ENCODE peak calls at places on chromosome 5, in four cellular contexts. One of them, this sample, is unnamed.

GRCh38 chr5:134957920-134958608 is 9.6 kb upstream of the CATSPER3 start:
- DNase-seq in OCI-LY7: peak; percentile 13
- DNase-seq in SK-N-SH: no peak
- DNase-seq in neural crest cell: no peak
- DNase-seq in this sample: no peak

GRCh38 chr5:101728933-101729332 is 567.2 kb downstream of the SLCO4C1 start:
- DNase-seq in OCI-LY7: no peak
- DNase-seq in SK-N-SH: peak; percentile 9
- DNase-seq in neural crest cell: no peak
- DNase-seq in this sample: no peak

GRCh38 chr5:144335561-144335960 is 164.9 kb downstream of the KCTD16 start:
- DNase-seq in OCI-LY7: no peak
- DNase-seq in SK-N-SH: no peak
- DNase-seq in neural crest cell: no peak
- DNase-seq in this sample: no peak

GRCh38 chr5:38023353-38023752 is 183.5 kb upstream of the GDNF start:
- DNase-seq in OCI-LY7: no peak
- DNase-seq in SK-N-SH: no peak
- DNase-seq in neural crest cell: no peak
- DNase-seq in this sample: no peak

GRCh38 chr5:56588636-56589485 is 226.5 kb upstream of the MAP3K1 start:
- DNase-seq in OCI-LY7: peak; percentile 93
- DNase-seq in SK-N-SH: no peak
- DNase-seq in neural crest cell: no peak
- DNase-seq in this sample: no peak

GRCh38 chr5:13695076-13695712 is 249.3 kb downstream of the DNAH5 start:
- DNase-seq in OCI-LY7: no peak
- DNase-seq in SK-N-SH: no peak
- DNase-seq in neural crest cell: no peak
- DNase-seq in this sample: no peak

GRCh38 chr5:61397238-61397637 is 65.2 kb downstream of the ZSWIM6 start:
- DNase-seq in OCI-LY7: no peak
- DNase-seq in SK-N-SH: no peak
- DNase-seq in neural crest cell: no peak
- DNase-seq in this sample: peak; percentile 38

GRCh38 chr5:96243862-96244261 is 189.2 kb downstream of the PCSK1 start:
- DNase-seq in OCI-LY7: no peak
- DNase-seq in SK-N-SH: no peak
- DNase-seq in neural crest cell: no peak
- DNase-seq in this sample: no peak

GRCh38 chr5:135864503-135865443 is 30.3 kb downstream of the SLC25A48 start:
- DNase-seq in OCI-LY7: no peak
- DNase-seq in SK-N-SH: no peak
- DNase-seq in neural crest cell: no peak
- DNase-seq in this sample: no peak

GRCh38 chr5:179215576-179215975 is 129.7 kb downstream of the ADAMTS2 start:
- DNase-seq in OCI-LY7: no peak
- DNase-seq in SK-N-SH: no peak
- DNase-seq in neural crest cell: no peak
- DNase-seq in this sample: no peak

GRCh38 chr5:20678814-20679298 is 690.9 kb upstream of the CDH18 start:
- DNase-seq in OCI-LY7: no peak
- DNase-seq in SK-N-SH: no peak
- DNase-seq in neural crest cell: no peak
- DNase-seq in this sample: no peak

GRCh38 chr5:159203351-159203750 is 6.0 kb downstream of the RNF145 start:
- DNase-seq in OCI-LY7: no peak
- DNase-seq in SK-N-SH: no peak
- DNase-seq in neural crest cell: no peak
- DNase-seq in this sample: no peak

GRCh38 chr5:10702911-10703491 is 58.0 kb downstream of the DAP start:
- DNase-seq in OCI-LY7: no peak
- DNase-seq in SK-N-SH: no peak
- DNase-seq in neural crest cell: no peak
- DNase-seq in this sample: no peak

GRCh38 chr5:12419075-12419474 is 514.8 kb upstream of the CTNND2 start:
- DNase-seq in OCI-LY7: no peak
- DNase-seq in SK-N-SH: no peak
- DNase-seq in neural crest cell: no peak
- DNase-seq in this sample: no peak

GRCh38 chr5:112681481-112681908 is 56.2 kb upstream of the APC start:
- DNase-seq in OCI-LY7: no peak
- DNase-seq in SK-N-SH: no peak
- DNase-seq in neural crest cell: no peak
- DNase-seq in this sample: no peak

GRCh38 chr5:149380466-149381121 is 1.5 kb upstream of the IL17B start:
- DNase-seq in OCI-LY7: no peak
- DNase-seq in SK-N-SH: no peak
- DNase-seq in neural crest cell: no peak
- DNase-seq in this sample: no peak

GRCh38 chr5:38556599-38557308 is at the start of gene LIFR:
- DNase-seq in OCI-LY7: no peak
- DNase-seq in SK-N-SH: peak; percentile 98
- DNase-seq in neural crest cell: peak; percentile 79
- DNase-seq in this sample: peak; percentile 89

GRCh38 chr5:171093598-171093997 is 215.4 kb upstream of the TLX3 start:
- DNase-seq in OCI-LY7: no peak
- DNase-seq in SK-N-SH: peak; percentile 78
- DNase-seq in neural crest cell: no peak
- DNase-seq in this sample: no peak

GRCh38 chr5:90709323-90710148 is 150.9 kb downstream of the ADGRV1 start:
- DNase-seq in OCI-LY7: peak; percentile 6
- DNase-seq in SK-N-SH: peak; percentile 58
- DNase-seq in neural crest cell: peak; percentile 37
- DNase-seq in this sample: peak; percentile 47

GRCh38 chr5:66807743-66808142 is 211.6 kb downstream of the MAST4 start:
- DNase-seq in OCI-LY7: no peak
- DNase-seq in SK-N-SH: peak; percentile 39
- DNase-seq in neural crest cell: no peak
- DNase-seq in this sample: no peak

GRCh38 chr5:93017854-93018253 is 563.2 kb downstream of the NR2F1-AS1 start:
- DNase-seq in OCI-LY7: no peak
- DNase-seq in SK-N-SH: no peak
- DNase-seq in neural crest cell: no peak
- DNase-seq in this sample: no peak

GRCh38 chr5:178377583-178378270 is 145.1 kb upstream of the PHYKPL start:
- DNase-seq in OCI-LY7: no peak
- DNase-seq in SK-N-SH: no peak
- DNase-seq in neural crest cell: no peak
- DNase-seq in this sample: peak; percentile 4

GRCh38 chr5:73615085-73615484 is 10.9 kb upstream of the ARHGEF28 start:
- DNase-seq in OCI-LY7: no peak
- DNase-seq in SK-N-SH: no peak
- DNase-seq in neural crest cell: no peak
- DNase-seq in this sample: no peak

GRCh38 chr5:98454407-98454806 is 319.1 kb upstream of the RGMB start:
- DNase-seq in OCI-LY7: no peak
- DNase-seq in SK-N-SH: no peak
- DNase-seq in neural crest cell: no peak
- DNase-seq in this sample: no peak

GRCh38 chr5:195401-196160 is 4.3 kb downstream of the LRRC14B start:
- DNase-seq in OCI-LY7: no peak
- DNase-seq in SK-N-SH: no peak
- DNase-seq in neural crest cell: no peak
- DNase-seq in this sample: peak; percentile 44

GRCh38 chr5:148085934-148086333 is 22.2 kb downstream of the SPINK5 start:
- DNase-seq in OCI-LY7: no peak
- DNase-seq in SK-N-SH: no peak
- DNase-seq in neural crest cell: no peak
- DNase-seq in this sample: no peak

GRCh38 chr5:14560091-14560595 is 21.4 kb upstream of the OTULINL start:
- DNase-seq in OCI-LY7: no peak
- DNase-seq in SK-N-SH: no peak
- DNase-seq in neural crest cell: no peak
- DNase-seq in this sample: no peak

GRCh38 chr5:16505904-16506303 is 40.3 kb upstream of the ZNF622 start:
- DNase-seq in OCI-LY7: no peak
- DNase-seq in SK-N-SH: no peak
- DNase-seq in neural crest cell: no peak
- DNase-seq in this sample: no peak

GRCh38 chr5:143495124-143495523 is 91.6 kb upstream of the NR3C1 start:
- DNase-seq in OCI-LY7: no peak
- DNase-seq in SK-N-SH: no peak
- DNase-seq in neural crest cell: no peak
- DNase-seq in this sample: no peak

GRCh38 chr5:124736111-124736813 is 10.2 kb downstream of the ZNF608 start:
- DNase-seq in OCI-LY7: no peak
- DNase-seq in SK-N-SH: no peak
- DNase-seq in neural crest cell: no peak
- DNase-seq in this sample: no peak

GRCh38 chr5:91293131-91293530 is 90.0 kb downstream of the ARRDC3 start:
- DNase-seq in OCI-LY7: no peak
- DNase-seq in SK-N-SH: no peak
- DNase-seq in neural crest cell: no peak
- DNase-seq in this sample: no peak

GRCh38 chr5:78331523-78332080 is 28.8 kb upstream of the SCAMP1 start:
- DNase-seq in OCI-LY7: no peak
- DNase-seq in SK-N-SH: no peak
- DNase-seq in neural crest cell: no peak
- DNase-seq in this sample: no peak

GRCh38 chr5:148979104-148979723 is 83.6 kb downstream of the SH3TC2 start:
- DNase-seq in OCI-LY7: no peak
- DNase-seq in SK-N-SH: no peak
- DNase-seq in neural crest cell: no peak
- DNase-seq in this sample: no peak

GRCh38 chr5:76082790-76083554 is at the start of gene SV2C:
- DNase-seq in OCI-LY7: no peak
- DNase-seq in SK-N-SH: peak; percentile 89
- DNase-seq in neural crest cell: peak; percentile 43
- DNase-seq in this sample: peak; percentile 78

GRCh38 chr5:126138475-126139005 is 284.7 kb upstream of the GRAMD2B start:
- DNase-seq in OCI-LY7: no peak
- DNase-seq in SK-N-SH: no peak
- DNase-seq in neural crest cell: no peak
- DNase-seq in this sample: no peak

GRCh38 chr5:126139773-126140172 is 283.4 kb upstream of the GRAMD2B start:
- DNase-seq in OCI-LY7: no peak
- DNase-seq in SK-N-SH: no peak
- DNase-seq in neural crest cell: no peak
- DNase-seq in this sample: no peak

GRCh38 chr5:126137771-126138474 is 285.3 kb upstream of the GRAMD2B start:
- DNase-seq in OCI-LY7: no peak
- DNase-seq in SK-N-SH: no peak
- DNase-seq in neural crest cell: no peak
- DNase-seq in this sample: no peak

GRCh38 chr5:126139086-126139485 is 284.1 kb upstream of the GRAMD2B start:
- DNase-seq in OCI-LY7: no peak
- DNase-seq in SK-N-SH: no peak
- DNase-seq in neural crest cell: no peak
- DNase-seq in this sample: no peak

DNA sequence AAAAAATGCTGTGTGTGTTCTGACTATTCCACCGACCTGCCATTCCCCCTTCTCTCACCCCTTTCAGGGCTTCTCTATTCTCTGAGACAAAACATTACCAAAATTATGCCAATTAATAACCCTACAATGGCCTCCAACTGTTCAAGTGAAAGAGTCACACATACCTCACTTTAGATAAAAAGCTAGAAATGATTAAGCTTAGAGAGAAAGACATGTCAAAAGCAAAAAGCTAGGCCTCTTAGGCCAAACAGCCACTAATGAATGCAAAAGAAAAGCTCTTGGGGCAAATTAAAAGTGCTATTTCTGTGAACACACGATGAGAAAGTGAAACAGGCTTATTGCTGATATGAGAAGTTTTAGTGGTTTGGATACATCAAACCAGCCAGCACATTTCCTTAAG is 279.6 kb upstream of the GRAMD2B start:
- DNase-seq in OCI-LY7: no peak
- DNase-seq in SK-N-SH: no peak
- DNase-seq in neural crest cell: no peak
- DNase-seq in this sample: no peak
- TF ChIP-seq CTCF in OCI-LY7: no peak
- TF ChIP-seq CTCF in SK-N-SH: no peak
- TF ChIP-seq CTCF in neural crest cell: no peak
- TF ChIP-seq CTCF in this sample: no peak

GRCh38 chr5:106269252-106269843 is 1401.4 kb downstream of the EFNA5 start:
- DNase-seq in OCI-LY7: peak; percentile 18
- DNase-seq in SK-N-SH: no peak
- DNase-seq in neural crest cell: no peak
- DNase-seq in this sample: no peak
- TF ChIP-seq CTCF in OCI-LY7: peak; percentile 69
- TF ChIP-seq CTCF in SK-N-SH: peak; percentile 69
- TF ChIP-seq CTCF in neural crest cell: peak; percentile 63
- TF ChIP-seq CTCF in this sample: peak; percentile 50

DNA sequence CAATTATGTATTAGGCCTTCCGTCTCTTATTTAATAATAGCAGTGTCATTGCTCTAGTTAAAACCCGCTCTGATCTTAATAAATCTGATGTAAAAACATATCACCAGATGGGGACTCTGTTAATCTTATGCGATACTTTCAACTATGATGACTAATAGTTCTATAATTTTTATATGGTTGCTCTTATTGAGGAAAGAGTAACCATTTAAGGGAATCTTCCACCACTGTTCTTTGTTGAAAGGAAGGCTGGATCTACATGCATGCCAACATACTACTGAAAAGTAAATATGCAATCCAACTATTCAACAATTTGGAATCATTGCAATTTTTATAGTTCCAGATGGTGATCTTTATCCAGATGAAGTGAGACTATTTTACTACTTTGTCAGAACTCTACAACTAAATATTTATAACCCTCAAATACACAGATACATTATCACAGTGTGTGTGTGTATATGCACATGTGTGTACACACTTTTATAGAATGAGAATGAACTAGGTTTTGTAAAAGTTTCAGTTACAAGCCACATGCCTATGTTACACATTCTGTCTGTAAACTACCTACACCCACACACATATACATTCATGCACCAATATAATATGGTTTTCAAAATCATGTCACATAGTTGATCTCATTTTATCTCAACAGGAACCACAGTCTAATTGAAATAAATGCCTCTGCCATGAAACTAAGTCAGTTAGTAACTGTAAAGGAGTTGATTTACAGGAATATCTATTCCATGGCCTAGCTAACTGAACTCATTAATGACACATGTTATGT is 646.9 kb downstream of the PDE4D start:
- DNase-seq in OCI-LY7: no peak
- DNase-seq in SK-N-SH: no peak
- DNase-seq in neural crest cell: no peak
- DNase-seq in this sample: no peak
- TF ChIP-seq CTCF in OCI-LY7: no peak
- TF ChIP-seq CTCF in SK-N-SH: no peak
- TF ChIP-seq CTCF in neural crest cell: no peak
- TF ChIP-seq CTCF in this sample: no peak

GRCh38 chr5:175729829-175730277 is 72.0 kb downstream of the HRH2 start:
- DNase-seq in OCI-LY7: peak; percentile 78
- DNase-seq in SK-N-SH: peak; percentile 92
- DNase-seq in neural crest cell: peak; percentile 100
- DNase-seq in this sample: peak; percentile 99

GRCh38 chr5:175728316-175728715 is 70.4 kb downstream of the HRH2 start:
- DNase-seq in OCI-LY7: no peak
- DNase-seq in SK-N-SH: no peak
- DNase-seq in neural crest cell: no peak
- DNase-seq in this sample: no peak

GRCh38 chr5:175731172-175731571 is 73.3 kb downstream of the HRH2 start:
- DNase-seq in OCI-LY7: no peak
- DNase-seq in SK-N-SH: no peak
- DNase-seq in neural crest cell: no peak
- DNase-seq in this sample: no peak

GRCh38 chr5:175731756-175732465 is 74.0 kb downstream of the HRH2 start:
- DNase-seq in OCI-LY7: no peak
- DNase-seq in SK-N-SH: no peak
- DNase-seq in neural crest cell: no peak
- DNase-seq in this sample: no peak

GRCh38 chr5:175728885-175729828 is 71.3 kb downstream of the HRH2 start:
- DNase-seq in OCI-LY7: no peak
- DNase-seq in SK-N-SH: peak; percentile 73
- DNase-seq in neural crest cell: peak; percentile 27
- DNase-seq in this sample: peak; percentile 83
- TF ChIP-seq CTCF in OCI-LY7: no peak
- TF ChIP-seq CTCF in SK-N-SH: no peak
- TF ChIP-seq CTCF in neural crest cell: no peak
- TF ChIP-seq CTCF in this sample: no peak